ENCODE peak calls at places on chromosomes 6 and 20, in nine cellular contexts. N is endothelial cell, I is nephron progenitor cell, H is uterus, Y is cardiac muscle cell, O is GM13976, A is spleen, F is psoas muscle, L is neural crest cell. M is an unnamed sample.

GRCh38 chr20:4195499-4195898 is 180.1 kb upstream of the RNF24 start:
- DNase-seq in A (peak), H (no peak), I (peak), O (no peak), N (peak), L (peak), F (no peak), Y (peak), M (peak)

GRCh38 chr20:22430154-22430745 is 154.1 kb downstream of the FOXA2 start:
- DNase-seq in L (peak), F (no peak), A (no peak), O (no peak), I (peak), H (no peak), Y (peak), N (no peak), M (peak)

GRCh38 chr6:47977314-47977713 is 133.7 kb downstream of the PTCHD4 start:
- DNase-seq in I (no peak), L (no peak), H (no peak), A (no peak), N (no peak), O (no peak), Y (no peak), F (no peak), M (no peak)

GRCh38 chr6:15389759-15390723 is 144.2 kb downstream of the JARID2 start:
- DNase-seq in H (no peak), Y (peak), F (peak), O (peak), L (peak), N (peak), I (peak), A (no peak), M (no peak)

GRCh38 chr6:51468704-51469103 is 618.7 kb downstream of the PKHD1 start:
- DNase-seq in A (no peak), N (no peak), L (no peak), I (no peak), Y (no peak), F (no peak), H (no peak), O (no peak), M (no peak)

GRCh38 chr6:10478187-10479040 is 42.7 kb upstream of the GCNT2 start:
- DNase-seq in A (no peak), F (no peak), N (peak), H (no peak), L (peak), O (peak), Y (peak), I (no peak), M (peak)

GRCh38 chr20:54633374-54633773 is 158.0 kb downstream of the DOK5 start:
- DNase-seq in L (no peak), A (no peak), I (no peak), O (peak), F (no peak), N (no peak), Y (no peak), H (no peak), M (no peak)

GRCh38 chr6:107973594-107973993 is 15.6 kb upstream of the SEC63 start:
- DNase-seq in O (no peak), I (no peak), F (no peak), N (no peak), A (no peak), H (no peak), Y (no peak), L (no peak), M (peak)

GRCh38 chr6:52063584-52064400 is 23.6 kb downstream of the PKHD1 start:
- DNase-seq in N (peak), L (peak), Y (peak), O (peak), F (peak), H (no peak), I (peak), A (no peak), M (peak)

GRCh38 chr6:145906144-145906543 is 58.0 kb downstream of the SHPRH start:
- DNase-seq in O (no peak), H (no peak), I (no peak), A (no peak), F (no peak), Y (no peak), N (no peak), L (no peak), M (no peak)

GRCh38 chr20:32792316-32792715 is 27.4 kb upstream of the MAPRE1 start:
- DNase-seq in F (peak), O (peak), Y (peak), A (no peak), I (peak), H (no peak), N (no peak), L (peak), M (no peak)

GRCh38 chr6:52808660-52809059 is 5.0 kb upstream of the GSTA1 start:
- DNase-seq in Y (no peak), F (no peak), A (no peak), N (no peak), H (no peak), O (no peak), L (no peak), I (no peak), M (no peak)

GRCh38 chr6:105645166-105645565 is 242.3 kb upstream of the PREP start:
- DNase-seq in O (no peak), I (no peak), N (no peak), L (no peak), H (no peak), Y (no peak), F (no peak), A (no peak), M (no peak)

GRCh38 chr20:37693203-37693602 is 627 bp upstream of the CTNNBL1 start:
- DNase-seq in O (no peak), L (no peak), H (no peak), Y (no peak), N (no peak), I (no peak), F (no peak), A (no peak), M (no peak)

GRCh38 chr20:57381596-57382503 is 9.3 kb upstream of the RBM38 start:
- DNase-seq in A (peak), N (peak), L (peak), O (peak), I (peak), H (peak), F (peak), Y (peak), M (peak)

GRCh38 chr6:11224966-11225463 is 7.5 kb downstream of the NEDD9 start:
- DNase-seq in L (no peak), I (no peak), O (no peak), F (no peak), N (no peak), A (no peak), Y (no peak), H (no peak), M (no peak)

GRCh38 chr6:32375739-32376529 is 4.2 kb upstream of the TSBP1 start:
- DNase-seq in I (no peak), O (no peak), A (no peak), N (no peak), Y (no peak), F (no peak), L (no peak), H (no peak), M (no peak)

GRCh38 chr20:33338465-33339258 is 55.6 kb downstream of the BPIFB1 start:
- DNase-seq in I (no peak), A (no peak), L (no peak), F (no peak), H (no peak), N (no peak), Y (no peak), O (no peak), M (no peak)

GRCh38 chr20:1648101-1648500 is 9.5 kb downstream of the SIRPG start:
- DNase-seq in A (no peak), I (no peak), Y (no peak), O (no peak), H (no peak), F (no peak), N (no peak), L (no peak), M (no peak)

GRCh38 chr6:47749726-47750125 is 32.1 kb upstream of the OPN5 start:
- DNase-seq in Y (no peak), F (no peak), O (peak), N (no peak), A (no peak), L (no peak), H (no peak), I (no peak), M (no peak)

GRCh38 chr20:56995635-56996075 is 270.8 kb downstream of the BMP7 start:
- DNase-seq in F (no peak), N (peak), A (no peak), O (peak), H (no peak), Y (peak), L (peak), I (peak), M (peak)

GRCh38 chr6:168529214-168529613 is 88.2 kb downstream of the SMOC2 start:
- DNase-seq in I (no peak), F (no peak), L (no peak), H (no peak), A (no peak), N (no peak), Y (no peak), O (no peak), M (no peak)

GRCh38 chr6:79544939-79545450 is 7.8 kb upstream of the LCA5 start:
- DNase-seq in N (peak), L (peak), O (peak), I (peak), A (no peak), Y (peak), F (peak), H (peak), M (peak)

GRCh38 chr6:129835691-129836090 is 25.4 kb downstream of the TMEM244 start:
- DNase-seq in O (no peak), F (no peak), N (no peak), A (no peak), Y (no peak), L (no peak), H (no peak), I (no peak), M (peak)

GRCh38 chr6:153698001-153698400 is 341.0 kb upstream of the OPRM1 start:
- DNase-seq in L (no peak), Y (no peak), H (no peak), I (no peak), F (no peak), N (no peak), O (no peak), A (no peak), M (no peak)

GRCh38 chr20:33444797-33445560 is 1.4 kb upstream of the SNTA1 start:
- DNase-seq in I (no peak), A (no peak), F (no peak), O (no peak), H (no peak), N (no peak), L (no peak), Y (no peak), M (peak)

GRCh38 chr6:166318227-166318626 is 10.0 kb upstream of the PRR18 start:
- DNase-seq in I (no peak), O (no peak), F (no peak), Y (no peak), H (no peak), N (no peak), L (no peak), A (no peak), M (no peak)

GRCh38 chr6:105270511-105270910 is 90.7 kb upstream of the POPDC3 start:
- DNase-seq in I (no peak), O (no peak), Y (no peak), H (no peak), N (no peak), A (no peak), F (no peak), L (no peak), M (no peak)

GRCh38 chr6:93123585-93123984 is 295.8 kb downstream of the EPHA7 start:
- DNase-seq in O (no peak), L (no peak), H (no peak), I (no peak), F (no peak), N (no peak), Y (no peak), A (no peak), M (no peak)

GRCh38 chr6:89243331-89243629 is 26.1 kb upstream of the GABRR1 start:
- DNase-seq in N (no peak), A (no peak), F (no peak), H (no peak), L (no peak), Y (no peak), I (no peak), O (no peak), M (no peak)

GRCh38 chr6:38990475-38990874 is 58.1 kb upstream of the GLP1R start:
- DNase-seq in A (no peak), I (no peak), Y (no peak), F (no peak), N (no peak), L (no peak), O (no peak), H (no peak), M (no peak)

GRCh38 chr6:113642714-113643442 is 214.3 kb upstream of the MARCKS start:
- DNase-seq in O (peak), N (no peak), H (no peak), A (no peak), Y (peak), I (no peak), L (no peak), F (no peak), M (peak)

GRCh38 chr6:37372116-37372515 is 18.3 kb downstream of the RNF8 start:
- DNase-seq in A (no peak), L (no peak), N (no peak), Y (no peak), H (no peak), I (no peak), O (no peak), F (no peak), M (peak)

GRCh38 chr20:59175861-59176260 is 12.2 kb downstream of the ZNF831 start:
- DNase-seq in H (no peak), N (no peak), A (no peak), F (no peak), Y (no peak), L (no peak), I (no peak), O (no peak), M (no peak)

GRCh38 chr20:59176812-59177211 is 13.2 kb downstream of the ZNF831 start:
- DNase-seq in I (no peak), N (no peak), H (no peak), O (no peak), F (no peak), A (no peak), L (no peak), Y (no peak), M (no peak)

GRCh38 chr20:59178983-59179595 is 15.5 kb downstream of the ZNF831 start:
- DNase-seq in N (no peak), F (no peak), O (no peak), Y (no peak), L (no peak), A (peak), I (no peak), H (no peak), M (no peak)

GRCh38 chr20:59179988-59180387 is 16.4 kb downstream of the ZNF831 start:
- DNase-seq in L (no peak), Y (no peak), O (no peak), H (no peak), F (no peak), I (no peak), A (no peak), N (no peak), M (no peak)

GRCh38 chr20:59177266-59178250 is 13.9 kb downstream of the ZNF831 start:
- DNase-seq in H (no peak), N (no peak), A (no peak), Y (no peak), I (no peak), L (no peak), F (no peak), O (no peak), M (no peak)
- TF ChIP-seq CTCF in H (no peak), N (no peak), A (no peak), Y (no peak), I (no peak), L (no peak), F (no peak), O (no peak), M (no peak)

GRCh38 chr6:128554302-128554701 is 33.9 kb upstream of the PTPRK start:
- DNase-seq in O (no peak), Y (peak), A (no peak), H (no peak), N (no peak), L (no peak), F (no peak), I (no peak), M (peak)
- TF ChIP-seq CTCF in O (no peak), Y (peak), A (no peak), H (no peak), N (no peak), L (peak), F (peak), I (no peak), M (peak)

GRCh38 chr6:162443101-162443500 is 284.5 kb downstream of the PRKN start:
- DNase-seq in Y (no peak), L (no peak), O (no peak), F (no peak), H (no peak), I (peak), N (no peak), A (no peak), M (no peak)

GRCh38 chr6:162448294-162448693 is 279.3 kb downstream of the PRKN start:
- DNase-seq in I (no peak), N (no peak), A (no peak), H (no peak), L (no peak), Y (no peak), O (no peak), F (no peak), M (no peak)

GRCh38 chr6:162442675-162443074 is 284.9 kb downstream of the PRKN start:
- DNase-seq in I (peak), Y (peak), A (no peak), L (peak), F (no peak), N (peak), H (no peak), O (no peak), M (no peak)
- TF ChIP-seq CTCF in I (peak), Y (no peak), A (peak), L (peak), F (peak), N (peak), H (no peak), O (no peak), M (no peak)

GRCh38 chr6:24284006-24284405 is 73.9 kb downstream of the DCDC2 start:
- DNase-seq in F (no peak), L (no peak), H (no peak), I (no peak), O (no peak), N (no peak), A (no peak), Y (no peak), M (no peak)

GRCh38 chr6:24287239-24287638 is 70.6 kb downstream of the DCDC2 start:
- DNase-seq in N (no peak), I (no peak), H (no peak), A (no peak), Y (no peak), L (no peak), F (no peak), O (no peak), M (no peak)

GRCh38 chr6:24283043-24283985 is 74.5 kb downstream of the DCDC2 start:
- DNase-seq in H (peak), O (peak), A (no peak), F (peak), Y (peak), N (peak), L (peak), I (peak), M (peak)
- TF ChIP-seq CTCF in H (peak), O (peak), A (peak), F (peak), Y (peak), N (peak), L (peak), I (peak), M (peak)

GRCh38 chr6:144063744-144064401 is 31.5 kb downstream of the SF3B5 start:
- DNase-seq in O (peak), L (peak), I (peak), H (peak), F (peak), A (peak), Y (peak), N (peak), M (peak)
- TF ChIP-seq CTCF in O (peak), L (peak), I (no peak), H (no peak), F (no peak), A (peak), Y (peak), N (no peak), M (peak)

GRCh38 chr6:127539292-127539691 is 20.2 kb upstream of the MTCL3 start:
- DNase-seq in Y (peak), H (no peak), I (no peak), L (no peak), A (no peak), O (peak), N (no peak), F (no peak), M (peak)
- TF ChIP-seq CTCF in Y (peak), H (peak), I (no peak), L (peak), A (peak), O (peak), N (no peak), F (peak), M (peak)